ENCODE peak calls at places on chromosome 4, in seven cellular contexts. H is tibial artery, V is cardiac muscle cell, I is iPS DF 6.9, W is tibial nerve, R is HCT116, M is PC-9. A is an unnamed sample.
A peak's percentile ranks its signal among the peaks of the same experiment; 100 is the strongest.

GRCh38 chr4:135249006-135249405 is 1047.4 kb upstream of the PABPC4L start:
- DNase-seq in M (no peak), W (no peak), R (no peak), V (no peak), H (no peak), I (no peak), A (no peak)

GRCh38 chr4:39227906-39228305 is 45.6 kb downstream of the WDR19 start:
- DNase-seq in I (no peak), W (no peak), R (no peak), M (no peak), V (no peak), H (no peak), A (no peak)

GRCh38 chr4:150971901-150972300 is 43.2 kb downstream of the LRBA start:
- DNase-seq in M (no peak), R (no peak), W (no peak), H (no peak), I (no peak), V (no peak), A (no peak)

GRCh38 chr4:107718351-107718965 is 1.6 kb downstream of the PAPSS1 start:
- DNase-seq in W (no peak), H (no peak), I (no peak), M (no peak), V (no peak), R (no peak), A (no peak)

GRCh38 chr4:95251568-95251967 is 297.2 kb downstream of the UNC5C start:
- DNase-seq in H (no peak), M (no peak), I (no peak), W (no peak), V (no peak), R (no peak), A (no peak)

GRCh38 chr4:7876096-7876993 is 63.3 kb downstream of the AFAP1 start:
- DNase-seq in I (peak; percentile 33), M (no peak), H (no peak), W (no peak), R (no peak), V (peak; percentile 33), A (no peak)

GRCh38 chr4:40349561-40350198 is 14.5 kb downstream of the CHRNA9 start:
- DNase-seq in V (no peak), W (no peak), M (peak; percentile 96), R (no peak), H (no peak), I (no peak), A (no peak)

GRCh38 chr4:59455751-59456150 is 1744.4 kb upstream of the ADGRL3 start:
- DNase-seq in M (no peak), I (no peak), W (no peak), R (no peak), H (no peak), V (no peak), A (no peak)

GRCh38 chr4:140140566-140140965 is 13.4 kb downstream of the MAML3 start:
- DNase-seq in V (no peak), W (no peak), M (no peak), H (no peak), I (no peak), R (no peak), A (no peak)

GRCh38 chr4:83340692-83341343 is 6.2 kb upstream of the HPSE start:
- DNase-seq in R (no peak), H (no peak), W (no peak), M (no peak), V (no peak), I (no peak), A (no peak)

GRCh38 chr4:337932-338758 is 531 bp downstream of the ZNF141 start:
- DNase-seq in V (peak; percentile 56), I (no peak), M (no peak), R (no peak), W (peak; percentile 9), H (no peak), A (no peak)

GRCh38 chr4:123477804-123478209 is 81.2 kb downstream of the SPRY1 start:
- DNase-seq in R (no peak), M (no peak), W (peak; percentile 16), V (no peak), H (no peak), I (no peak), A (no peak)

GRCh38 chr4:40693946-40694345 is 55.8 kb upstream of the NSUN7 start:
- DNase-seq in R (no peak), W (no peak), M (no peak), H (no peak), V (no peak), I (no peak), A (no peak)

GRCh38 chr4:104493071-104493831 is 1.4 kb downstream of the CXXC4 start:
- DNase-seq in R (no peak), H (no peak), I (no peak), V (peak; percentile 12), M (no peak), W (no peak), A (no peak)

GRCh38 chr4:16100833-16101232 is 17.0 kb upstream of the PROM1 start:
- DNase-seq in I (no peak), W (no peak), R (no peak), H (no peak), V (no peak), M (no peak), A (no peak)

GRCh38 chr4:48899950-48900349 is 6.6 kb downstream of the OCIAD2 start:
- DNase-seq in V (no peak), M (no peak), H (no peak), I (no peak), W (no peak), R (no peak), A (no peak)

GRCh38 chr4:74039065-74039763 is 725 bp upstream of the CXCL3 start:
- DNase-seq in H (no peak), R (no peak), W (peak; percentile 9), I (no peak), V (no peak), M (no peak), A (no peak)

GRCh38 chr4:147707892-147708672 is 23.8 kb upstream of the ARHGAP10 start:
- DNase-seq in I (no peak), W (peak; percentile 85), R (peak; percentile 66), H (peak; percentile 66), M (no peak), V (peak; percentile 58), A (no peak)

GRCh38 chr4:147596377-147596776 is 20.8 kb upstream of the TMEM184C start:
- DNase-seq in W (no peak), I (no peak), V (no peak), R (peak; percentile 7), H (no peak), M (no peak), A (no peak)

GRCh38 chr4:8343051-8343966 is 73.8 kb downstream of the HTRA3 start:
- DNase-seq in M (no peak), I (no peak), H (no peak), R (no peak), W (no peak), V (no peak), A (no peak)

GRCh38 chr4:11805837-11806236 is 377.1 kb upstream of the HS3ST1 start:
- DNase-seq in I (no peak), W (no peak), V (peak; percentile 23), R (peak; percentile 53), M (no peak), H (no peak), A (no peak)

GRCh38 chr4:123750044-123750443 is 353.4 kb downstream of the SPRY1 start:
- DNase-seq in I (no peak), R (no peak), V (peak; percentile 18), W (no peak), M (peak; percentile 36), H (no peak), A (no peak)

GRCh38 chr4:147059064-147059731 is 113.5 kb upstream of the TTC29 start:
- DNase-seq in R (no peak), I (no peak), M (no peak), H (no peak), V (no peak), W (no peak), A (no peak)

GRCh38 chr4:89482248-89482647 is 174.6 kb upstream of the GPRIN3 start:
- DNase-seq in W (no peak), V (peak; percentile 45), H (no peak), R (peak; percentile 68), M (no peak), I (no peak), A (no peak)

GRCh38 chr4:65538571-65538970 is 131.7 kb downstream of the EPHA5 start:
- DNase-seq in M (no peak), W (no peak), V (no peak), R (no peak), H (no peak), I (no peak), A (no peak)

GRCh38 chr4:87003266-87003665 is 68.5 kb downstream of the AFF1 start:
- DNase-seq in M (peak; percentile 44), H (no peak), W (no peak), V (no peak), R (no peak), I (no peak), A (no peak)
- H3K27ac ChIP-seq in M (no peak overlapping the region), H (no peak overlapping the region), W (no peak overlapping the region), V (no peak overlapping the region), R (no peak overlapping the region), I (no peak overlapping the region), A (no peak overlapping the region)

GRCh38 chr4:109434793-109435080 is 1.1 kb downstream of the SEC24B start:
- DNase-seq in V (no peak), H (no peak), R (no peak), M (no peak), I (no peak), W (no peak), A (no peak)
- H3K4me1 ChIP-seq in V (peaks cover 29% of the 10 kb centered on the region), H (no peaks in the 10 kb centered on the region), R (peaks cover 7% of the 10 kb centered on the region), M (peaks cover 21% of the 10 kb centered on the region), I (peaks cover 3% of the 10 kb centered on the region), W (no peaks in the 10 kb centered on the region), A (peaks cover 56% of the 10 kb centered on the region)

GRCh38 chr4:6253111-6253510 is 16.5 kb upstream of the WFS1 start:
- DNase-seq in R (no peak), W (no peak), I (no peak), V (no peak), H (no peak), M (no peak), A (no peak)
- H3K4me3 ChIP-seq in R (no peak overlapping the region), W (no peak overlapping the region), I (no peak overlapping the region), V (no peak overlapping the region), H (no peak overlapping the region), M (no peak overlapping the region), A (no peak overlapping the region)

GRCh38 chr4:55172694-55173287 is 47.4 kb upstream of the KDR start:
- DNase-seq in V (no peak), H (no peak), M (no peak), R (no peak), I (no peak), W (no peak), A (no peak)

GRCh38 chr4:55173580-55173979 is 48.2 kb upstream of the KDR start:
- DNase-seq in M (peak; percentile 43), I (no peak), V (no peak), H (no peak), W (no peak), R (no peak), A (no peak)

GRCh38 chr4:55175779-55176231 is 50.4 kb upstream of the KDR start:
- DNase-seq in I (no peak), M (peak; percentile 77), V (no peak), R (peak; percentile 60), H (no peak), W (no peak), A (no peak)

GRCh38 chr4:55169352-55169959 is 44.1 kb upstream of the KDR start:
- DNase-seq in M (peak; percentile 61), W (no peak), V (no peak), I (no peak), R (no peak), H (no peak), A (no peak)

DNA sequence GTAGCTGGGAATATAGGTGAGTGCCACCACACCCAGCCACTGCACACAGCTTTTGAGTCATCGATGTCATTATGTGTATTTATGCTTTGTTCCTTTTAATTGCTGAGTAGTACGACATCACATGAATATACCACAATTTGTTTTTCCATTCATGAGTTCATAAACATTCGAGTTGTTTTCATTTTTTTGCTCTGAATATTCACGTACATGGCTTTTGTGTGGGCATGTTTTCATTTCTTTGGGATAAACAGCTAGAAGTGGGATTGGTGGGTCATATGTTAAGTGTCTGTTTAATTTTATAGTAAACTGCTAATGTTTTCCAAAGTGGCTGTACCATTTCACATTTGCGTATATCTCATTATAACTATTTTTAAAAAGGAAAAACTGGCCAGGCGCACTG is 45.1 kb upstream of the KDR start:
- DNase-seq in H (no peak), R (no peak), V (no peak), M (no peak), I (no peak), W (no peak), A (no peak)
- H3K27ac ChIP-seq in H (no peak overlapping the region), R (no peak overlapping the region), V (no peak overlapping the region), M (no peak overlapping the region), I (no peak overlapping the region), W (no peak overlapping the region), A (no peak overlapping the region)